ENCODE peak calls at places on chromosomes 7 and 10, in five cellular contexts. One of them, this sample, is unnamed.

GRCh38 chr7:2633538-2634264 is 1.9 kb downstream of the TTYH3 start:
- DNase-seq in K562: no peak
- DNase-seq in HepG2: peak; percentile 45
- DNase-seq in H1: no peak
- DNase-seq in GM12878: no peak
- DNase-seq in this sample: no peak

GRCh38 chr10:97574374-97575100 is 2.0 kb downstream of the ANKRD2 start:
- DNase-seq in HepG2: peak; percentile 74
- DNase-seq in GM12878: no peak
- DNase-seq in H1: no peak
- DNase-seq in K562: no peak
- DNase-seq in this sample: peak; percentile 85

GRCh38 chr10:103936022-103936421 is 18.0 kb upstream of the STN1 start:
- DNase-seq in HepG2: no peak
- DNase-seq in GM12878: no peak
- DNase-seq in H1: no peak
- DNase-seq in K562: no peak
- DNase-seq in this sample: no peak

GRCh38 chr7:27243340-27244163 is 950 bp downstream of the EVX1 start:
- DNase-seq in H1: peak; percentile 73
- DNase-seq in K562: no peak
- DNase-seq in HepG2: no peak
- DNase-seq in GM12878: no peak
- DNase-seq in this sample: no peak

GRCh38 chr7:81616951-81617350 is 152.9 kb downstream of the HGF start:
- DNase-seq in GM12878: peak; percentile 37
- DNase-seq in H1: no peak
- DNase-seq in K562: no peak
- DNase-seq in HepG2: no peak
- DNase-seq in this sample: peak; percentile 23

GRCh38 chr7:1108264-1108920 is 20.5 kb downstream of the GPER1 start:
- DNase-seq in GM12878: no peak
- DNase-seq in H1: no peak
- DNase-seq in HepG2: no peak
- DNase-seq in K562: no peak
- DNase-seq in this sample: no peak

GRCh38 chr7:90892213-90892612 is 296.1 kb downstream of the CDK14 start:
- DNase-seq in GM12878: peak; percentile 9
- DNase-seq in K562: no peak
- DNase-seq in H1: no peak
- DNase-seq in HepG2: no peak
- DNase-seq in this sample: no peak

GRCh38 chr7:151626422-151627115 is 106.9 kb upstream of the RHEB start:
- DNase-seq in GM12878: no peak
- DNase-seq in K562: no peak
- DNase-seq in H1: peak; percentile 48
- DNase-seq in HepG2: peak; percentile 45
- DNase-seq in this sample: no peak

GRCh38 chr10:76962851-76963250 is 674.8 kb downstream of the KCNMA1 start:
- DNase-seq in H1: no peak
- DNase-seq in HepG2: no peak
- DNase-seq in K562: no peak
- DNase-seq in GM12878: no peak
- DNase-seq in this sample: no peak

GRCh38 chr10:16867556-16867955 is 50.3 kb upstream of the RSU1 start:
- DNase-seq in K562: no peak
- DNase-seq in GM12878: no peak
- DNase-seq in HepG2: no peak
- DNase-seq in H1: no peak
- DNase-seq in this sample: peak; percentile 19

DNA sequence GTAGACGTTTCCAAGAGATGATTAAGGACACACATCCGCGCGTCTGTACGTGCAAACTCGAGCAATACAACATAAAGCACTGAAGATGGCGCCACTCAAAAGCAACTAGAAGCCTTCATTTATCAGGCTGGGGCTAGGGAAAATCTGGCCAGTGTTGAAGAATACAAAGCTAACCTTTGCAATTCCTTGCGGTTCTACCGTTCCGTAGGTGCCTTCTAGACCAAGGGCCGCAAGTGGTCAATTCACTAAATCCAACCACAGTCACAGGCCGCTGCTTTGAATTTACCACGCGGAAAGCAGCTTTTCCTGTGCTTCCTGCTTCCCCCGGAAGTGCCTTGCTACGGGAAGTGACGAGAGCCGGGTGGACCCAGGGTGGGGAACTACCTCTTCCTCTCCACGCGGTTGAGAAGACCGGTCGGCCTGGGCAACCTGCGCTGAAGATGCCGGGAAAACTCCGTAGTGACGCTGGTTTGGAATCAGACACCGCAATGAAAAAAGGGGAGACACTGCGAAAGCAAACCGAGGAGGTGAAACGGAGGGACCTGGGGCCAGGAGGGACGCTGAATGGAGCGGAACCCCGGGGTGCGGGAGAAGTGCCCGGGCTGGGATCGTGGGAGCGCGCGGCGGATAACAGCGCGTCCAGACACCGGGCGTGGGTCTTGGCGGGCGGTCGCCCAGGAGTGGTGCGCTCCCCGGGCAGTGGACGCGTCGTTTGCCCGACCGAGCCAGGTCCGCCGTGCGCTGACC is at the start of gene DDX21:
- DNase-seq in GM12878: peak; percentile 76
- DNase-seq in HepG2: peak; percentile 92
- DNase-seq in H1: peak; percentile 81
- DNase-seq in K562: peak; percentile 93
- DNase-seq in this sample: peak; percentile 88
- TF ChIP-seq POLR2A in GM12878: peak; percentile 94
- TF ChIP-seq POLR2A in HepG2: peak; percentile 86
- TF ChIP-seq POLR2A in H1: peak; percentile 56
- TF ChIP-seq POLR2A in K562: peak; percentile 99
- TF ChIP-seq POLR2A in this sample: peak; percentile 73

GRCh38 chr7:137715546-137715945 is 131.2 kb downstream of the DGKI start:
- DNase-seq in K562: no peak
- DNase-seq in GM12878: no peak
- DNase-seq in HepG2: no peak
- DNase-seq in H1: no peak
- DNase-seq in this sample: no peak
- TF ChIP-seq ZNF274 in K562: no peak
- TF ChIP-seq ZNF274 in GM12878: no peak
- TF ChIP-seq ZNF274 in HepG2: no peak
- TF ChIP-seq ZNF274 in H1: no peak
- TF ChIP-seq ZNF274 in this sample: no peak

GRCh38 chr10:35641430-35642015 is 573 bp downstream of the FZD8 start:
- DNase-seq in GM12878: no peak
- DNase-seq in H1: no peak
- DNase-seq in K562: no peak
- DNase-seq in HepG2: no peak
- DNase-seq in this sample: no peak

GRCh38 chr10:35640951-35641429 is 1.1 kb downstream of the FZD8 start:
- DNase-seq in K562: no peak
- DNase-seq in H1: peak; percentile 79
- DNase-seq in HepG2: peak; percentile 32
- DNase-seq in GM12878: no peak
- DNase-seq in this sample: peak; percentile 31

GRCh38 chr10:35642793-35643114 is 658 bp upstream of the FZD8 start:
- DNase-seq in H1: no peak
- DNase-seq in HepG2: no peak
- DNase-seq in K562: no peak
- DNase-seq in GM12878: no peak
- DNase-seq in this sample: no peak

GRCh38 chr10:35643151-35643975 is 1.3 kb upstream of the FZD8 start:
- DNase-seq in HepG2: no peak
- DNase-seq in H1: peak; percentile 78
- DNase-seq in GM12878: no peak
- DNase-seq in K562: peak; percentile 55
- DNase-seq in this sample: no peak

GRCh38 chr10:35642023-35642792 is at the start of gene FZD8:
- DNase-seq in H1: peak; percentile 88
- DNase-seq in HepG2: peak; percentile 68
- DNase-seq in GM12878: no peak
- DNase-seq in K562: peak; percentile 92
- DNase-seq in this sample: peak; percentile 47
- TF ChIP-seq POLR2A in H1: peak; percentile 82
- TF ChIP-seq POLR2A in HepG2: no peak
- TF ChIP-seq POLR2A in GM12878: peak; percentile 41
- TF ChIP-seq POLR2A in K562: peak; percentile 62
- TF ChIP-seq POLR2A in this sample: no peak

DNA sequence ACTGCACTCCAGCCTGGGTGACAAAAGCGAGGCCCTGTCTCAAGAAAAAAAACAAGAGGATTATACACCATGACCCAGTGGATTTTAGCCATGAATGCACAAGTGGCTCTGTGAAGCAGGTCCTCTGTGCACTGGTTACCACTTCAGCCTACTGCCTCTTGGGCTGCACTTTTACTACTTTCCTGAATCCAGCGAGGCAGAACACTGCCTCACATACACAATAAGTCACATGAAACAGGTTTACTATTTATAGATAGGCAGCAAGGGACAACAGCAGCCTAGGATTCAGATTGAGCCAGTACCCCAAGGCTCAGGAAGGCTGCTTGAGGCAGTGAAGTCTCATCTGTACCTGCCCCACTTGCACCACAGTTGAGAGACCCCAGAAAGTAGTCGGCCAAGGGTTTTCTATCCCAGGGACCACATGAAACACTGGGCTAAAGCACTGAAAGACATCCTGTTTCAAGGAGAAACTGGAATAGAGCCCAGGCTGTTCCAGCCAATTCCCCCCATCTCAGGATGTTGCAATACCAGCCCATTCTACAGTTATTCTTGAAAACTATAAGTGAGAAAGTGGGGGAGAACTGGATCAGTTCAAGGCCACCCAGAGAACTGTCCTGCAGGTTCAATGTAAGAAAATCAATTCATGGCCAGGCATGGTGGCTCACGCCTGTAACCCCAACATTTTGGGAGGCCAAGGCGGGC is 10.3 kb upstream of the OGDH start:
- DNase-seq in GM12878: no peak
- DNase-seq in H1: no peak
- DNase-seq in K562: no peak
- DNase-seq in HepG2: no peak
- DNase-seq in this sample: no peak
- TF ChIP-seq ZNF274 in GM12878: no peak
- TF ChIP-seq ZNF274 in H1: no peak
- TF ChIP-seq ZNF274 in K562: no peak
- TF ChIP-seq ZNF274 in HepG2: no peak
- TF ChIP-seq ZNF274 in this sample: no peak

GRCh38 chr7:75993689-75994387 is 557 bp downstream of the TMEM120A start:
- DNase-seq in GM12878: no peak
- DNase-seq in HepG2: peak; percentile 90
- DNase-seq in K562: peak; percentile 76
- DNase-seq in H1: peak; percentile 85
- DNase-seq in this sample: no peak
- TF ChIP-seq POLR2A in GM12878: no peak
- TF ChIP-seq POLR2A in HepG2: no peak
- TF ChIP-seq POLR2A in K562: no peak
- TF ChIP-seq POLR2A in H1: no peak
- TF ChIP-seq POLR2A in this sample: no peak